ENCODE peak calls at places on chromosomes 5 and 9, in nine cellular contexts. I is astrocyte of the spinal cord, L is uterus, G is AG09319, D is BE2C, H is right atrium auricular region, J is cardiac muscle cell, T is testis, X is brain microvascular endothelial cell. P is an unnamed sample.
A peak's percentile ranks its signal among the peaks of the same experiment; 100 is the strongest.

GRCh38 chr9:113222482-113222841 is 1.1 kb downstream of the SLC31A1 start:
- DNase-seq in X (no peak), J (peak; percentile 51), T (no peak), D (no peak), G (no peak), H (no peak), I (no peak), L (no peak), P (no peak)

GRCh38 chr5:176420972-176421544 is 4.7 kb upstream of the CLTB start:
- DNase-seq in L (no peak), D (no peak), J (no peak), X (no peak), H (no peak), G (no peak), I (no peak), T (no peak), P (no peak)

GRCh38 chr9:98226516-98226915 is 28.9 kb downstream of the TBC1D2 start:
- DNase-seq in I (no peak), X (no peak), L (no peak), T (no peak), H (no peak), J (no peak), D (no peak), G (peak; percentile 16), P (no peak)

GRCh38 chr5:94240616-94241287 is 377.7 kb downstream of the KIAA0825 start:
- DNase-seq in I (no peak), T (no peak), J (peak; percentile 16), L (no peak), D (peak; percentile 54), H (no peak), G (peak; percentile 49), X (no peak), P (no peak)

GRCh38 chr5:154606246-154606645 is 128.2 kb upstream of the HAND1 start:
- DNase-seq in G (no peak), L (no peak), I (no peak), H (no peak), T (no peak), D (no peak), J (no peak), X (no peak), P (no peak)

GRCh38 chr5:59416441-59416840 is 477.1 kb downstream of the PDE4D start:
- DNase-seq in J (peak; percentile 22), H (no peak), I (peak; percentile 7), D (no peak), L (no peak), T (no peak), G (no peak), X (no peak), P (no peak)

GRCh38 chr5:117731445-117731844 is 1156.8 kb upstream of the SEMA6A start:
- DNase-seq in X (no peak), D (no peak), T (peak; percentile 54), J (peak; percentile 4), I (peak; percentile 4), H (no peak), L (no peak), G (peak; percentile 23), P (no peak)

GRCh38 chr9:75083188-75083976 is 4.6 kb downstream of the NMRK1 start:
- DNase-seq in G (no peak), I (no peak), D (no peak), T (no peak), L (no peak), J (no peak), X (no peak), H (no peak), P (no peak)

GRCh38 chr5:75519761-75520160 is 8.1 kb downstream of the POLK start:
- DNase-seq in G (no peak), D (no peak), L (no peak), X (no peak), I (no peak), J (no peak), T (no peak), H (no peak), P (no peak)

GRCh38 chr5:18404039-18404438 is 769.8 kb downstream of the TAF11L14 start:
- DNase-seq in L (no peak), X (no peak), H (no peak), D (no peak), I (no peak), T (no peak), J (no peak), G (no peak), P (no peak)

GRCh38 chr9:134770972-134771971 is 109.3 kb upstream of the FCN2 start:
- DNase-seq in X (no peak), J (no peak), D (no peak), G (no peak), H (no peak), I (no peak), T (no peak), L (no peak), P (no peak)
- TF ChIP-seq CTCF in X (no peak), J (no peak), D (no peak), G (no peak), H (no peak), I (no peak), T (no peak), L (no peak), P (no peak)

GRCh38 chr5:12023614-12024241 is 119.5 kb upstream of the CTNND2 start:
- DNase-seq in T (no peak), I (peak; percentile 58), J (peak; percentile 38), H (no peak), G (no peak), D (peak; percentile 15), X (peak; percentile 18), L (no peak), P (no peak)
- TF ChIP-seq CTCF in T (no peak), I (peak; percentile 53), J (peak; percentile 51), H (peak; percentile 64), G (peak; percentile 56), D (peak; percentile 61), X (peak; percentile 46), L (peak; percentile 18), P (no peak)

DNA sequence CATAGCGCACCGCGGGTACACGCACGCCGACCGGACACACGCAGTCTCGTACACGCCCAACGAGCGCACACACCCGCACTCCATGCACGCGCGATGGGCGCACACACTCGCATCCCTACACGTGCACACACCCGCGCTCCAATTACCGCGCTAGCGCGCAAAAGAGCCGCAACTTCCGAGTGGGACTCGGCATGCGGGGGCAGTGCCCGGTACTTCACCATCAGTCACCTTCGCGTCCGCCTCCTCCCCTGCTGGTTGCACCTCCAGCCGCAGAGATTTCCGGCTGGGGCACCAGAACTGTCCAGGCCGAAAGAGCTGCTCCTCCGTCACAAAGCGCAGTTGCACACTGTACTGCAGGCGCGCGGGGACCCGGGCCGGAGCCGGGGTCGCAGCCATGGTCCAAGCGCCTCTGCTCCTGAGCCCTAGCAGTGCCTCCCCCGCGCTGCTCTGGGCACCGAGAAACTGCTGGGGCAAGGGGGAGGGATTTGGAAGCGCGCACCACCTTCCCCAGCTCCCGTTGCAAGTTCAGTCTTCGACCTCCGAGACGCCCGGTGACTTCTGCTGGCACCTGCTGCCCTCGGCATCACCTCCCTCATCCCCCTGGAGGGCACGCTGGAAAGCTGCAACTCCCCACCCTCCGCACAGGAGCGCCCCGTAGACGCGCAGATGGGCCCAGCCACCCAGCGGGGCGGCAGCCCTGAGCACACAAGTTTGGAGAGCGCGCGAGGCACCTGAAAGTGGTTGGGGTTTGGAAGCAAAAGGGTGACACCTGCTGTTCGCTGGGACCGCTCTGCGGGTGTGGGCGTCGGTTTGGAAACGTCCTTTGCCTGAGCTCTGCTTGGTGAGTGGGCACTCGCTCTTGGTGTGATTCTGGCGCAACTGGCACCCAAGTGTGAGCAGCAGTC is 337.4 kb upstream of the PUM3 start:
- DNase-seq in L (no peak), H (no peak), G (no peak), T (peak; percentile 38), X (no peak), J (peak; percentile 13), I (peak; percentile 13), D (peak; percentile 20), P (peak; percentile 63)
- TF ChIP-seq CTCF in L (no peak), H (peak; percentile 43), G (no peak), T (no peak), X (peak; percentile 47), J (peak; percentile 15), I (peak; percentile 38), D (peak; percentile 27), P (peak; percentile 26)

GRCh38 chr5:37554938-37555337 is 175.8 kb downstream of the WDR70 start:
- DNase-seq in D (peak; percentile 19), G (no peak), J (no peak), T (no peak), I (peak; percentile 8), L (no peak), X (no peak), H (no peak), P (no peak)
- TF ChIP-seq CTCF in D (peak; percentile 78), G (peak; percentile 23), J (peak; percentile 31), T (peak; percentile 27), I (peak; percentile 38), L (no peak), X (peak; percentile 54), H (no peak), P (peak; percentile 60)

DNA sequence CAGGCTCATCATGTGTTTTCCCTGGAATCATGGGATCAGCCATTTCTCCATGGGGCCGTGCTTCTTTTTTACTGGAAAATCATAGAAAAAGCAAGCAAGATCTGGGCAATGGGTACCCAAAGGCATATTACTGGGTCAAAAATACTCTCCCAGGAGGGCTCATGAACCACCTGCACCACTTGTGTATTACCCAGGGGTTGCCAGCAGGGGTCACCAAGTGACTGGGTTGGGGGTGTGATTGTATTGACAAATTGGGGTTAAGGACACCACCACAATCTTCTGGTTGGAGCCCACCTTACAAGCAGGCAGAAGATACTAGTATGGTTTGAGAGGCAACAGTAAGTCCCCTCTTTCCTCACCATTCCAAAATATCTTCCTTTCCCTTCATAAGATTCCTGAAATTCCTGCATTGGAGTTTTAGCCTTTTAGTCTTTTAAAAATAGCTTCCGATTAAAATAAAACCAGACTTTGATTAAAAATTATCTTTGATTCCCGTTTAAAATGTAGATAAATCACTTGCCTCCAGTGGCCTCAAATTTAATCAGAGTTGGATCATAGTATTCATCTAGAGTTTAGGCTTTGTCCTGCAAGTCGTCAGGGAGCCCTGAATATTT is 603.3 kb downstream of the KIF4B start:
- DNase-seq in X (no peak), L (no peak), T (peak; percentile 41), D (peak; percentile 46), G (no peak), I (no peak), H (no peak), J (peak; percentile 3), P (peak; percentile 83)
- TF ChIP-seq CTCF in X (peak; percentile 25), L (no peak), T (no peak), D (peak; percentile 62), G (peak; percentile 70), I (peak; percentile 43), H (peak; percentile 64), J (peak; percentile 33), P (peak; percentile 85)